ENCODE peak calls at places on chromosomes 1 and 21, in eight cellular contexts. L is thoracic aorta; M is activated naive CD4-positive, alpha-beta T cell; X is HEK293T; P is stomach; D is uterus; W is stimulated activated CD4-positive, alpha-beta T cell treated with anti-CD3 and anti-CD28 coated beads, Interleukin-12 subunit alpha, Interleukin-12 subunit beta, amount 100 ng/mL, for 4 hours; Y is naive thymus-derived CD4-positive, alpha-beta T cell. H is an unnamed sample.

GRCh38 chr1:53653200-53653575 is 85.8 kb downstream of the GLIS1 start:
- DNase-seq in L (no peak), M (no peak), X (no peak), P (no peak), D (no peak), W (no peak), Y (no peak), H (peak)

GRCh38 chr1:119899321-119899720 is 3.0 kb upstream of the ADAM30 start:
- DNase-seq in L (no peak), M (no peak), X (no peak), P (no peak), D (no peak), W (no peak), Y (no peak), H (no peak)

GRCh38 chr21:38258803-38259485 is 2.2 kb downstream of the KCNJ15 start:
- DNase-seq in L (no peak), M (no peak), X (no peak), P (no peak), D (no peak), W (no peak), Y (no peak), H (no peak)

GRCh38 chr1:66476774-66477173 is 57.2 kb upstream of the SGIP1 start:
- DNase-seq in L (no peak), M (no peak), X (no peak), P (no peak), D (no peak), W (no peak), Y (no peak), H (no peak)

GRCh38 chr1:78658901-78659300 is 9.3 kb downstream of the IFI44 start:
- DNase-seq in L (no peak), M (no peak), X (no peak), P (no peak), D (no peak), W (no peak), Y (no peak), H (no peak)

GRCh38 chr1:3402258-3403010 is 52.0 kb upstream of the ARHGEF16 start:
- DNase-seq in L (no peak), M (no peak), X (no peak), P (no peak), D (no peak), W (no peak), Y (no peak), H (no peak)

GRCh38 chr1:216580538-216581057 is 142.6 kb downstream of the ESRRG start:
- DNase-seq in L (no peak), M (no peak), X (no peak), P (no peak), D (no peak), W (no peak), Y (no peak), H (no peak)

GRCh38 chr1:158180741-158181576 is at the start of gene CD1D:
- DNase-seq in L (no peak), M (no peak), X (peak), P (no peak), D (peak), W (no peak), Y (no peak), H (peak)

GRCh38 chr1:101128211-101128727 is 102.7 kb upstream of the DPH5 start:
- DNase-seq in L (no peak), M (no peak), X (no peak), P (no peak), D (no peak), W (no peak), Y (no peak), H (no peak)

GRCh38 chr1:219427989-219428388 is 184.9 kb downstream of the ZC3H11B start:
- DNase-seq in L (no peak), M (no peak), X (no peak), P (no peak), D (no peak), W (no peak), Y (no peak), H (no peak)

GRCh38 chr1:57065442-57065841 is 99.6 kb upstream of the C8B start:
- DNase-seq in L (no peak), M (no peak), X (no peak), P (no peak), D (no peak), W (no peak), Y (no peak), H (no peak)

GRCh38 chr1:91700332-91700731 is 185.6 kb downstream of the TGFBR3 start:
- DNase-seq in L (no peak), M (no peak), X (no peak), P (no peak), D (no peak), W (no peak), Y (no peak), H (no peak)